ENCODE peak calls at places on chromosomes 1 and 21, in six cellular contexts. One of them, this sample, is unnamed. For H3K36me3, the result is how much of the 10 kb centered on the place peaks cover.

GRCh38 chr1:105027838-105028471 is 1278.3 kb downstream of the AMY1C start:
- DNase-seq in small intestine: no peak
- DNase-seq in transverse colon: no peak
- DNase-seq in aorta: no peak
- DNase-seq in Caco-2: no peak
- DNase-seq in cardiac muscle cell: no peak
- DNase-seq in this sample: no peak

GRCh38 chr1:200081151-200081981 is 53.9 kb downstream of the NR5A2 start:
- DNase-seq in small intestine: no peak
- DNase-seq in transverse colon: no peak
- DNase-seq in aorta: no peak
- DNase-seq in Caco-2: no peak
- DNase-seq in cardiac muscle cell: no peak
- DNase-seq in this sample: no peak

GRCh38 chr1:51850420-51851297 is 27.9 kb downstream of the NRDC start:
- DNase-seq in small intestine: no peak
- DNase-seq in transverse colon: no peak
- DNase-seq in aorta: no peak
- DNase-seq in Caco-2: no peak
- DNase-seq in cardiac muscle cell: peak
- DNase-seq in this sample: no peak

GRCh38 chr21:42417533-42417932 is 13.8 kb downstream of the UBASH3A start:
- DNase-seq in small intestine: peak
- DNase-seq in transverse colon: no peak
- DNase-seq in aorta: no peak
- DNase-seq in Caco-2: no peak
- DNase-seq in cardiac muscle cell: no peak
- DNase-seq in this sample: no peak

GRCh38 chr1:160741092-160741501 is 2.0 kb downstream of the SLAMF7 start:
- DNase-seq in small intestine: no peak
- DNase-seq in transverse colon: no peak
- DNase-seq in aorta: no peak
- DNase-seq in Caco-2: no peak
- DNase-seq in cardiac muscle cell: no peak
- DNase-seq in this sample: no peak

GRCh38 chr1:184160236-184160635 is 108.7 kb downstream of the TSEN15 start:
- DNase-seq in small intestine: no peak
- DNase-seq in transverse colon: no peak
- DNase-seq in aorta: no peak
- DNase-seq in Caco-2: no peak
- DNase-seq in cardiac muscle cell: peak
- DNase-seq in this sample: peak

GRCh38 chr1:198929961-198930599 is 291.2 kb downstream of the PTPRC start:
- DNase-seq in small intestine: no peak
- DNase-seq in transverse colon: no peak
- DNase-seq in aorta: no peak
- DNase-seq in Caco-2: no peak
- DNase-seq in cardiac muscle cell: peak
- DNase-seq in this sample: peak

GRCh38 chr1:83619497-83619896 is 379.4 kb downstream of the TTLL7 start:
- DNase-seq in small intestine: no peak
- DNase-seq in transverse colon: no peak
- DNase-seq in aorta: no peak
- DNase-seq in Caco-2: no peak
- DNase-seq in cardiac muscle cell: no peak
- DNase-seq in this sample: no peak

GRCh38 chr1:41221995-41222991 is 19.8 kb downstream of the SCMH1 start:
- DNase-seq in small intestine: peak
- DNase-seq in transverse colon: no peak
- DNase-seq in aorta: no peak
- DNase-seq in Caco-2: no peak
- DNase-seq in cardiac muscle cell: peak
- DNase-seq in this sample: peak

GRCh38 chr1:67053785-67054759 is at the start of gene SLC35D1:
- DNase-seq in small intestine: peak
- DNase-seq in transverse colon: peak
- DNase-seq in aorta: peak
- DNase-seq in Caco-2: peak
- DNase-seq in cardiac muscle cell: peak
- DNase-seq in this sample: peak

GRCh38 chr1:8089535-8090228 is 63.6 kb upstream of the ERRFI1 start:
- DNase-seq in small intestine: no peak
- DNase-seq in transverse colon: no peak
- DNase-seq in aorta: no peak
- DNase-seq in Caco-2: no peak
- DNase-seq in cardiac muscle cell: peak
- DNase-seq in this sample: peak

GRCh38 chr1:184973308-184974085 is 811 bp downstream of the NIBAN1 start:
- DNase-seq in small intestine: peak
- DNase-seq in transverse colon: peak
- DNase-seq in aorta: peak
- DNase-seq in Caco-2: peak
- DNase-seq in cardiac muscle cell: peak
- DNase-seq in this sample: peak

GRCh38 chr1:1250828-1251284 is 4.3 kb upstream of the C1QTNF12 start:
- DNase-seq in small intestine: no peak
- DNase-seq in transverse colon: no peak
- DNase-seq in aorta: no peak
- DNase-seq in Caco-2: no peak
- DNase-seq in cardiac muscle cell: no peak
- DNase-seq in this sample: peak

GRCh38 chr1:232047473-232047872 is 420.9 kb downstream of the DISC1 start:
- DNase-seq in small intestine: peak
- DNase-seq in transverse colon: no peak
- DNase-seq in aorta: no peak
- DNase-seq in Caco-2: no peak
- DNase-seq in cardiac muscle cell: no peak
- DNase-seq in this sample: peak

GRCh38 chr1:183353597-183353996 is 64.6 kb downstream of the NMNAT2 start:
- DNase-seq in small intestine: no peak
- DNase-seq in transverse colon: no peak
- DNase-seq in aorta: no peak
- DNase-seq in Caco-2: no peak
- DNase-seq in cardiac muscle cell: no peak
- DNase-seq in this sample: no peak

GRCh38 chr1:17233675-17234074 is 15.2 kb upstream of the PADI3 start:
- DNase-seq in small intestine: peak
- DNase-seq in transverse colon: peak
- DNase-seq in aorta: no peak
- DNase-seq in Caco-2: no peak
- DNase-seq in cardiac muscle cell: peak
- DNase-seq in this sample: peak

GRCh38 chr1:178573330-178573729 is 60.4 kb downstream of the TEX35 start:
- DNase-seq in small intestine: no peak
- DNase-seq in transverse colon: no peak
- DNase-seq in aorta: no peak
- DNase-seq in Caco-2: no peak
- DNase-seq in cardiac muscle cell: no peak
- DNase-seq in this sample: peak

GRCh38 chr21:35475006-35475405 is 425.9 kb upstream of the RUNX1 start:
- DNase-seq in small intestine: no peak
- DNase-seq in transverse colon: no peak
- DNase-seq in aorta: no peak
- DNase-seq in Caco-2: no peak
- DNase-seq in cardiac muscle cell: peak
- DNase-seq in this sample: peak

GRCh38 chr1:32900371-32900955 is 726 bp downstream of the TMEM54 start:
- DNase-seq in small intestine: peak
- DNase-seq in transverse colon: no peak
- DNase-seq in aorta: peak
- DNase-seq in Caco-2: no peak
- DNase-seq in cardiac muscle cell: peak
- DNase-seq in this sample: no peak

GRCh38 chr1:216246577-216246976 is 176.7 kb downstream of the USH2A start:
- DNase-seq in small intestine: no peak
- DNase-seq in transverse colon: no peak
- DNase-seq in aorta: no peak
- DNase-seq in Caco-2: no peak
- DNase-seq in cardiac muscle cell: no peak
- DNase-seq in this sample: no peak

GRCh38 chr1:211788626-211789025 is 41.9 kb downstream of the LPGAT1 start:
- DNase-seq in small intestine: no peak
- DNase-seq in transverse colon: no peak
- DNase-seq in aorta: no peak
- DNase-seq in Caco-2: no peak
- DNase-seq in cardiac muscle cell: peak
- DNase-seq in this sample: no peak

GRCh38 chr1:240134596-240134995 is 42.9 kb downstream of the FMN2 start:
- DNase-seq in small intestine: no peak
- DNase-seq in transverse colon: no peak
- DNase-seq in aorta: no peak
- DNase-seq in Caco-2: no peak
- DNase-seq in cardiac muscle cell: no peak
- DNase-seq in this sample: no peak

GRCh38 chr1:101506541-101507164 is 269.8 kb downstream of the S1PR1 start:
- DNase-seq in small intestine: peak
- DNase-seq in transverse colon: peak
- DNase-seq in aorta: no peak
- DNase-seq in Caco-2: peak
- DNase-seq in cardiac muscle cell: peak
- DNase-seq in this sample: peak

GRCh38 chr21:34946385-34947121 is 102.5 kb downstream of the RUNX1 start:
- DNase-seq in small intestine: no peak
- DNase-seq in transverse colon: no peak
- DNase-seq in aorta: no peak
- DNase-seq in Caco-2: no peak
- DNase-seq in cardiac muscle cell: no peak
- DNase-seq in this sample: no peak

GRCh38 chr1:22728751-22729399 is 18.2 kb downstream of the EPHB2 start:
- DNase-seq in small intestine: no peak
- DNase-seq in transverse colon: no peak
- DNase-seq in aorta: no peak
- DNase-seq in Caco-2: peak
- DNase-seq in cardiac muscle cell: no peak
- DNase-seq in this sample: no peak

GRCh38 chr21:25491267-25491666 is 116.0 kb downstream of the MRPL39 start:
- DNase-seq in small intestine: no peak
- DNase-seq in transverse colon: no peak
- DNase-seq in aorta: no peak
- DNase-seq in Caco-2: no peak
- DNase-seq in cardiac muscle cell: no peak
- DNase-seq in this sample: no peak

GRCh38 chr21:25493722-25494121 is 113.6 kb downstream of the MRPL39 start:
- DNase-seq in small intestine: no peak
- DNase-seq in transverse colon: no peak
- DNase-seq in aorta: no peak
- DNase-seq in Caco-2: no peak
- DNase-seq in cardiac muscle cell: no peak
- DNase-seq in this sample: no peak

GRCh38 chr21:25487046-25487594 is 120.2 kb downstream of the MRPL39 start:
- DNase-seq in small intestine: no peak
- DNase-seq in transverse colon: no peak
- DNase-seq in aorta: no peak
- DNase-seq in Caco-2: no peak
- DNase-seq in cardiac muscle cell: no peak
- DNase-seq in this sample: no peak

GRCh38 chr21:25489673-25490072 is 117.6 kb downstream of the MRPL39 start:
- DNase-seq in small intestine: no peak
- DNase-seq in transverse colon: no peak
- DNase-seq in aorta: no peak
- DNase-seq in Caco-2: no peak
- DNase-seq in cardiac muscle cell: no peak
- DNase-seq in this sample: no peak

GRCh38 chr21:25490742-25491141 is 116.5 kb downstream of the MRPL39 start:
- DNase-seq in small intestine: no peak
- DNase-seq in transverse colon: no peak
- DNase-seq in aorta: no peak
- DNase-seq in Caco-2: no peak
- DNase-seq in cardiac muscle cell: no peak
- DNase-seq in this sample: peak
- H3K36me3 ChIP-seq in small intestine: under half
- H3K36me3 ChIP-seq in transverse colon: under half
- H3K36me3 ChIP-seq in aorta: under half
- H3K36me3 ChIP-seq in Caco-2: under half
- H3K36me3 ChIP-seq in cardiac muscle cell: under half
- H3K36me3 ChIP-seq in this sample: under half

DNA sequence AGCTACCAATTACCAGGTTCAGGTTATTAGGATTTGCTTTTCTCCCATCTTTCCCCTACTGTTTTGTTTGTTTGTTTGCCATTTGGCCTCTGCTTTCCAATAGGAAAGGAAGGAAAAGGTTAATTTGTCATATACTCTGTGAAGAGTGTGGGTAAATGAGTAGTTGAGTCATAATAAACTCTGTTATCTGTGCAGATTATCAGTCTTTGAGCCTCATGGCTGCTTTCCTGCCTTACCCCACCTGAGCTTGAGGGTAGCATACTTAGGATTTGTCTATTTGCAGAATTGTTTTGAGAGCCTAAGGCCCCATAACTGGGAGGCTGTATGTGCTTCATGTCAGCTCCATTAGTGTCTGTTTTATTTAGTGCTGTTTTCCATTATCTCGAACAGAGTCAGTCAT is 32.9 kb upstream of the SNX27 start:
- DNase-seq in small intestine: no peak
- DNase-seq in transverse colon: no peak
- DNase-seq in aorta: no peak
- DNase-seq in Caco-2: no peak
- DNase-seq in cardiac muscle cell: no peak
- DNase-seq in this sample: no peak
- H3K36me3 ChIP-seq in small intestine: under half
- H3K36me3 ChIP-seq in transverse colon: under half
- H3K36me3 ChIP-seq in aorta: under half
- H3K36me3 ChIP-seq in Caco-2: under half
- H3K36me3 ChIP-seq in cardiac muscle cell: under half
- H3K36me3 ChIP-seq in this sample: under half

DNA sequence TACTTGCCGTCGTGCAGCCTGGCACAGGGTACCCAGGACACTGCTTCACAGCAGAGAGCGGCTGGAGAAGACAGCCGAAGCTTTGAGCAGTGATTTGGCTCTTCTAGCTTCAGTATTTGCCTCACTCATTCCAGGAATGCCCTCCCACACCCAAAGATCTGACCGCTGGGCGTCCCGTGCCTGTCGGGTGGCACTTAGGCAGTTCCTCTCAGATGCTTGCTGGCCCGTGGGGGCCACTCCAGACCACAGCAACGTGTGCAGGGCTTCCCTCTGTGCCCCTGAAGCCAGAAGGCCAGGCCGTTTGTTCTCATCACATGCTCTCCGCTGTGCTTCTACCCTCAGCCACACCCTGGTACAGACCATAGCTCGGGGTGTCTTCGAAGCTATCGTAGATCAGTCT is 17.0 kb downstream of the RRP1B start:
- DNase-seq in small intestine: no peak
- DNase-seq in transverse colon: no peak
- DNase-seq in aorta: no peak
- DNase-seq in Caco-2: no peak
- DNase-seq in cardiac muscle cell: no peak
- DNase-seq in this sample: no peak
- H3K36me3 ChIP-seq in small intestine: under half
- H3K36me3 ChIP-seq in transverse colon: under half
- H3K36me3 ChIP-seq in aorta: under half
- H3K36me3 ChIP-seq in Caco-2: under half
- H3K36me3 ChIP-seq in cardiac muscle cell: under half
- H3K36me3 ChIP-seq in this sample: under half

DNA sequence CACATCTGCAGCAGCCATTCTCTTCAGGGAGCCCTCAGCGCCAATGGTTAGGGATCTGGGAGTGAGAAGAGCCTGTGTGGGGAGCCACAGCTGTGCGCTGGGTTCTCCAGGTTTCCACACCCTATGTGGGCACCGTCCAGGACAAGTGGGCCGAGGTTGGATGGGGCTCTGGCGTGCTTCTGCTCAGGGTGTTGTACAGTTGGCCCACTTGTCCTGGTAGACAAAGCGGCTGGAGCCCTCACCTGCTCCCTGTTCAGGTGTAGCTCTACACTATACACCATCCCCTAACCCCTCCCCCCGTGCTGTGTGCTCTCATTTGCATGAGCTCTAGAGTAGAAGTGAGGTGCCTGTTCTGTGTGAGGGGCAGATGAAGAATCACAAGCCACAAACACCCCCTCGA is 12.2 kb downstream of the SH3BP5L start:
- DNase-seq in small intestine: no peak
- DNase-seq in transverse colon: no peak
- DNase-seq in aorta: no peak
- DNase-seq in Caco-2: no peak
- DNase-seq in cardiac muscle cell: no peak
- DNase-seq in this sample: no peak
- H3K36me3 ChIP-seq in small intestine: under half
- H3K36me3 ChIP-seq in transverse colon: under half
- H3K36me3 ChIP-seq in aorta: under half
- H3K36me3 ChIP-seq in Caco-2: under half
- H3K36me3 ChIP-seq in cardiac muscle cell: under half
- H3K36me3 ChIP-seq in this sample: under half

This sample was measured in bronchial epithelial cell.